ENCODE peak calls at places on chromosome 5, in eight cellular contexts. Q is breast epithelium, L is uterus, T is tibial nerve, Z is transverse colon, F is Peyer's patch, H is IMR-90, R is body of pancreas. M is an unnamed sample.

GRCh38 chr5:122507581-122507980 is 195.5 kb downstream of the SNCAIP start:
- DNase-seq in L (no peak), F (no peak), R (no peak), H (no peak), Z (no peak), T (no peak), Q (no peak), M (no peak)

GRCh38 chr5:177553671-177554429 is 513 bp downstream of the FAM193B start:
- DNase-seq in Q (peak; percentile 20), T (no peak), R (peak; percentile 49), L (peak; percentile 51), F (peak; percentile 75), H (no peak), Z (peak; percentile 63), M (no peak)

GRCh38 chr5:132832612-132833011 is 2.2 kb upstream of the SHROOM1 start:
- DNase-seq in Q (no peak), L (no peak), T (no peak), R (no peak), Z (no peak), H (no peak), F (no peak), M (no peak)

GRCh38 chr5:8226148-8226547 is 357.2 kb downstream of the MTRR start:
- DNase-seq in T (no peak), H (no peak), L (no peak), R (no peak), F (no peak), Q (no peak), Z (no peak), M (no peak)

GRCh38 chr5:81830602-81831001 is 79.7 kb upstream of the SSBP2 start:
- DNase-seq in L (no peak), Z (no peak), H (no peak), R (no peak), T (no peak), F (no peak), Q (no peak), M (no peak)

GRCh38 chr5:78603636-78604175 is 44.9 kb downstream of the LHFPL2 start:
- DNase-seq in L (no peak), H (no peak), Q (no peak), T (no peak), Z (no peak), R (no peak), F (no peak), M (no peak)

GRCh38 chr5:132526290-132526973 is 16.9 kb downstream of the IL5 start:
- DNase-seq in Q (no peak), Z (peak; percentile 17), R (peak; percentile 55), H (peak; percentile 50), L (no peak), T (no peak), F (peak; percentile 60), M (no peak)

GRCh38 chr5:119966028-119966427 is 336.7 kb downstream of the FAM170A start:
- DNase-seq in L (no peak), H (no peak), Z (no peak), R (no peak), T (no peak), Q (no peak), F (no peak), M (no peak)

GRCh38 chr5:34038838-34039237 is 4.2 kb downstream of the C1QTNF3 start:
- DNase-seq in R (no peak), Z (no peak), T (no peak), F (no peak), H (no peak), L (no peak), Q (no peak), M (no peak)

GRCh38 chr5:1540166-1540565 is 16.4 kb upstream of the LPCAT1 start:
- DNase-seq in Q (peak; percentile 7), H (no peak), F (peak; percentile 20), R (no peak), L (peak; percentile 11), T (no peak), Z (no peak), M (no peak)

GRCh38 chr5:179730852-179731251 is 1.8 kb upstream of the MAML1 start:
- DNase-seq in H (no peak), F (no peak), Q (no peak), T (no peak), R (no peak), Z (no peak), L (no peak), M (no peak)
- H3K36me3 ChIP-seq in H (peaks cover 27% of the 10 kb centered on the region), F (no peaks in the 10 kb centered on the region), Q (peaks cover 4% of the 10 kb centered on the region), T (peaks cover 18% of the 10 kb centered on the region), R (no peaks in the 10 kb centered on the region), Z (peaks cover 17% of the 10 kb centered on the region), L (no peaks in the 10 kb centered on the region), M (peaks cover 36% of the 10 kb centered on the region)

GRCh38 chr5:95941756-95942155 is 19.9 kb downstream of the ELL2 start:
- DNase-seq in Q (no peak), T (no peak), F (no peak), R (no peak), L (no peak), H (no peak), Z (no peak), M (no peak)
- H3K27ac ChIP-seq in Q (no peak overlapping the region), T (peak overlapping the region; percentile 4), F (no peak overlapping the region), R (no peak overlapping the region), L (no peak overlapping the region), H (no peak overlapping the region), Z (no peak overlapping the region), M (no peak overlapping the region)

GRCh38 chr5:43019293-43019614 is 20.9 kb downstream of the ANXA2R start:
- DNase-seq in F (no peak), Q (no peak), T (no peak), H (no peak), Z (no peak), R (no peak), L (no peak), M (no peak)

GRCh38 chr5:43020294-43020711 is 19.8 kb downstream of the ANXA2R start:
- DNase-seq in R (no peak), T (no peak), Q (no peak), F (peak; percentile 55), L (no peak), Z (no peak), H (peak; percentile 59), M (no peak)

GRCh38 chr5:43017438-43017820 is 22.7 kb downstream of the ANXA2R start:
- DNase-seq in L (no peak), T (no peak), Z (peak; percentile 54), R (no peak), Q (no peak), F (no peak), H (peak; percentile 55), M (no peak)

GRCh38 chr5:43016217-43016779 is 23.8 kb downstream of the ANXA2R start:
- DNase-seq in T (no peak), H (no peak), R (no peak), L (no peak), Z (no peak), Q (no peak), F (no peak), M (no peak)

DNA sequence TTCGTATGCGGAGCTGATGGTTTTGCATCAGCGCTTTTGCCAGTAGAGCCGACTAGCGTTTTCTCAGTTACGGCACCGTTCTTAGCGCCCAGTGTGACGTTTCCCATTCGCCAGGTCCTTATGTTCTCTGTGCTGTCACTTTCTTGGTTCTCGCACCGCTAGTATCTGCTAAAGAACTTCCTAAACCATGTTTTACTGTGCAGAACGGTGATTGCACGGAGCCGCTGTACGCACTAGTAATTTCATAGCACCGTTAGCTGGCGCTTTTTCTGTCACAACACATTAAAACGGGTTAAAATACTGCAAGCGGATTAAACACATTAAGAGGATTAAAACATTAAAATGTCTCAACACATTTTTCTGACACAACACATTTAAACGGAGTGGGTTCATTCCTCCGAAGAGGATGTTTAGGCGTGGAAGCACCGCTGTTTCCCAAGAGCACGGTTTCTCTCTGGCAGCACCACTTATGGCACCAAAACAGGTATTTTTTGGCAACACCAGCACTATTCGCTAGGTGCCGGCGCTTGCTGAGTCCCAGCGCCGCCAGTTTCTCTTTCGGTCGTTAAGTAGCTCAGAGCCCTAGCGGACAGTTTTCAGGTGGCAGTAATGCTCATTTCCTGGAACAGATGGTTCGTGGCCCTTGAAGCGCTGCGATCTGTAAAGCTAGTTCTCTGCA is 20.4 kb downstream of the ANXA2R start:
- DNase-seq in R (peak; percentile 62), L (no peak), F (peak; percentile 76), H (peak; percentile 91), T (no peak), Q (peak; percentile 55), Z (peak; percentile 85), M (peak; percentile 62)
- TF ChIP-seq POLR2A in R (no peak), L (no peak), F (peak; percentile 52), H (no peak), T (peak; percentile 16), Q (no peak), Z (peak; percentile 58), M (no peak)

GRCh38 chr5:54717870-54718269 is 200.3 kb downstream of the SNX18 start:
- DNase-seq in Q (no peak), T (no peak), R (no peak), F (no peak), Z (no peak), H (no peak), L (no peak), M (no peak)

GRCh38 chr5:54717459-54717858 is 199.9 kb downstream of the SNX18 start:
- DNase-seq in R (no peak), H (no peak), F (no peak), Q (no peak), Z (no peak), L (no peak), T (no peak), M (no peak)

GRCh38 chr5:54720346-54720745 is 202.8 kb downstream of the SNX18 start:
- DNase-seq in Q (no peak), F (no peak), Z (no peak), L (no peak), R (no peak), H (no peak), T (no peak), M (no peak)

GRCh38 chr5:54718647-54719046 is 201.1 kb downstream of the SNX18 start:
- DNase-seq in F (no peak), Q (peak; percentile 55), T (peak; percentile 26), R (peak; percentile 19), L (peak; percentile 35), H (no peak), Z (no peak), M (no peak)

DNA sequence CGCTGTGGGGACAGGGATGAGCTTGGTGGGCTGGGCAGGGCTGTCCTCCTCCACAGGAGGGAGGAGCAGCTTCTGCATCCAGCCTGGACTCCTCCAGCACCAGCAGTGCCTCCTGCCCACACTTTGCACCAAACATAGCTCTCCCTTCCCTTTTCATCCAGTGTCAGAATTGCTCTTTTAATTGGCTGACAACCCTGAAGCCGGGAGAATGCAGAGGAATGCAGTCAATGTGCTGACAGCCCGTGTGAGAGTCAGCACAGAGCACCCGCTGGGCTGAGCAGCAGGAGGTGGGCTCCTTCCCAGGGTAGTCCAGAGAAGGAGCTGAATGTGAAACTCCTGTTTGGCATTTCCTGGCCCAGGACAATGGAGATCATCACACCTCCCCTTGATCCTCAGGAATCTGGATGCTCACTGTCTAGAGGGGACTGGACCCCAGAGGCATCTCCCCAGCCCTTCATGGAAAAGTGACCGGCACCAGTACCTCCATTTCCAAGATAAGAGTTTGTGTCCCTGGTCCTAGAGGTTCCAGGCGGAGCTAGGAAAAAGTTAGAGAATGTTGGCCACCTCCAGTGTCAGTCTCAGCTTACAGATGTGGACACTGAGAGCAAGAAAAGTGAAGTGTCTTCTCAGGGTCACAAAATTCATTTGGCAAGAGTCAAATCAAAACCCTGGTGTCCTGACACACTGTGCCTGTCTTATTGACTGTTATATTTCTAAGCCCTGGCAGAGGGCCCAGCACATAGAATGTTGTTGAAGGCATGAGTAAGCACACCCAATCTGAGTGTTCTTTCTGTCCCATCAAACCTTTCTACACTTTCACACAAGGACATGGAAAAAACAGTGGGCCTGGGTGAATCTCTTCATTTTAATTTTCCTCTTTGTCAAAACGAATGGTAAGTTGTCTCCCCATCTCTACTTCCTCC is 202.1 kb downstream of the SNX18 start:
- DNase-seq in R (no peak), Q (no peak), H (peak; percentile 81), F (no peak), T (no peak), Z (no peak), L (no peak), M (no peak)
- H3K36me3 ChIP-seq in R (no peaks in the 10 kb centered on the region), Q (no peaks in the 10 kb centered on the region), H (no peaks in the 10 kb centered on the region), F (no peaks in the 10 kb centered on the region), T (no peaks in the 10 kb centered on the region), Z (no peaks in the 10 kb centered on the region), L (no peaks in the 10 kb centered on the region), M (no peaks in the 10 kb centered on the region)

M was measured in esophagus squamous epithelium.